ENCODE peak calls at places on chromosomes 16 and 17, in nine cellular contexts. One of them, this sample, is unnamed.

GRCh38 chr17:48576479-48577309 is 1.5 kb downstream of the HOXB4 start:
- DNase-seq in fibroblast of pulmonary artery: no peak
- DNase-seq in heart left ventricle: no peak
- DNase-seq in germinal center: no peak
- DNase-seq in AG09309: no peak
- DNase-seq in iris pigment epithelial cell: peak; percentile 27
- DNase-seq in LoVo: no peak
- DNase-seq in NCI-H1092: no peak
- DNase-seq in D721Med: no peak
- DNase-seq in this sample: peak; percentile 91

GRCh38 chr17:51630101-51630671 is 369.8 kb downstream of the UTP18 start:
- DNase-seq in heart left ventricle: no peak
- DNase-seq in LoVo: no peak
- DNase-seq in iris pigment epithelial cell: no peak
- DNase-seq in NCI-H1092: no peak
- DNase-seq in germinal center: no peak
- DNase-seq in fibroblast of pulmonary artery: no peak
- DNase-seq in AG09309: no peak
- DNase-seq in D721Med: no peak
- DNase-seq in this sample: no peak

GRCh38 chr16:25065899-25066298 is 45.6 kb upstream of the LCMT1 start:
- DNase-seq in NCI-H1092: no peak
- DNase-seq in D721Med: no peak
- DNase-seq in heart left ventricle: no peak
- DNase-seq in iris pigment epithelial cell: no peak
- DNase-seq in LoVo: no peak
- DNase-seq in fibroblast of pulmonary artery: no peak
- DNase-seq in AG09309: no peak
- DNase-seq in germinal center: peak; percentile 76
- DNase-seq in this sample: no peak

GRCh38 chr17:63439682-63440081 is 6.4 kb downstream of the CYB561 start:
- DNase-seq in D721Med: no peak
- DNase-seq in fibroblast of pulmonary artery: peak; percentile 67
- DNase-seq in NCI-H1092: no peak
- DNase-seq in LoVo: no peak
- DNase-seq in AG09309: peak; percentile 55
- DNase-seq in iris pigment epithelial cell: peak; percentile 69
- DNase-seq in germinal center: no peak
- DNase-seq in heart left ventricle: no peak
- DNase-seq in this sample: peak; percentile 85

GRCh38 chr17:70181376-70181775 is 12.0 kb downstream of the KCNJ2 start:
- DNase-seq in iris pigment epithelial cell: no peak
- DNase-seq in AG09309: no peak
- DNase-seq in germinal center: no peak
- DNase-seq in D721Med: no peak
- DNase-seq in heart left ventricle: no peak
- DNase-seq in NCI-H1092: no peak
- DNase-seq in LoVo: no peak
- DNase-seq in fibroblast of pulmonary artery: no peak
- DNase-seq in this sample: peak; percentile 29

GRCh38 chr16:49280022-49280741 is 1.5 kb downstream of the CBLN1 start:
- DNase-seq in heart left ventricle: no peak
- DNase-seq in iris pigment epithelial cell: no peak
- DNase-seq in AG09309: no peak
- DNase-seq in germinal center: no peak
- DNase-seq in LoVo: no peak
- DNase-seq in D721Med: no peak
- DNase-seq in fibroblast of pulmonary artery: no peak
- DNase-seq in NCI-H1092: no peak
- DNase-seq in this sample: no peak

GRCh38 chr17:45256114-45256966 is 5.6 kb downstream of the SPATA32 start:
- DNase-seq in germinal center: no peak
- DNase-seq in D721Med: no peak
- DNase-seq in heart left ventricle: no peak
- DNase-seq in fibroblast of pulmonary artery: no peak
- DNase-seq in iris pigment epithelial cell: no peak
- DNase-seq in AG09309: no peak
- DNase-seq in NCI-H1092: no peak
- DNase-seq in LoVo: peak; percentile 18
- DNase-seq in this sample: no peak

GRCh38 chr16:9102943-9103342 is 11.5 kb downstream of the HAPSTR1 start:
- DNase-seq in germinal center: no peak
- DNase-seq in fibroblast of pulmonary artery: no peak
- DNase-seq in NCI-H1092: no peak
- DNase-seq in heart left ventricle: no peak
- DNase-seq in iris pigment epithelial cell: no peak
- DNase-seq in D721Med: no peak
- DNase-seq in LoVo: no peak
- DNase-seq in AG09309: no peak
- DNase-seq in this sample: no peak

GRCh38 chr16:26645629-26646028 is 421.1 kb upstream of the C16orf82 start:
- DNase-seq in NCI-H1092: no peak
- DNase-seq in fibroblast of pulmonary artery: no peak
- DNase-seq in AG09309: no peak
- DNase-seq in germinal center: no peak
- DNase-seq in heart left ventricle: no peak
- DNase-seq in LoVo: no peak
- DNase-seq in iris pigment epithelial cell: no peak
- DNase-seq in D721Med: no peak
- DNase-seq in this sample: peak; percentile 4

GRCh38 chr17:74094651-74095050 is 108.8 kb upstream of the RPL38 start:
- DNase-seq in AG09309: no peak
- DNase-seq in heart left ventricle: no peak
- DNase-seq in germinal center: no peak
- DNase-seq in D721Med: no peak
- DNase-seq in LoVo: no peak
- DNase-seq in NCI-H1092: no peak
- DNase-seq in iris pigment epithelial cell: no peak
- DNase-seq in fibroblast of pulmonary artery: no peak
- DNase-seq in this sample: no peak

GRCh38 chr17:36850794-36851193 is 86.5 kb upstream of the LHX1 start:
- DNase-seq in LoVo: no peak
- DNase-seq in fibroblast of pulmonary artery: peak; percentile 74
- DNase-seq in AG09309: no peak
- DNase-seq in NCI-H1092: no peak
- DNase-seq in germinal center: no peak
- DNase-seq in heart left ventricle: no peak
- DNase-seq in iris pigment epithelial cell: peak; percentile 78
- DNase-seq in D721Med: no peak
- DNase-seq in this sample: peak; percentile 92

GRCh38 chr16:12340151-12340733 is 363.7 kb downstream of the SNX29 start:
- DNase-seq in D721Med: no peak
- DNase-seq in iris pigment epithelial cell: peak; percentile 53
- DNase-seq in germinal center: peak; percentile 30
- DNase-seq in LoVo: peak; percentile 14
- DNase-seq in NCI-H1092: no peak
- DNase-seq in AG09309: no peak
- DNase-seq in heart left ventricle: no peak
- DNase-seq in fibroblast of pulmonary artery: peak; percentile 37
- DNase-seq in this sample: peak; percentile 83

GRCh38 chr17:41917192-41917591 is 1.6 kb downstream of the ACLY start:
- DNase-seq in LoVo: no peak
- DNase-seq in NCI-H1092: no peak
- DNase-seq in iris pigment epithelial cell: peak; percentile 60
- DNase-seq in germinal center: no peak
- DNase-seq in D721Med: no peak
- DNase-seq in AG09309: peak; percentile 42
- DNase-seq in heart left ventricle: no peak
- DNase-seq in fibroblast of pulmonary artery: peak; percentile 64
- DNase-seq in this sample: peak; percentile 53

GRCh38 chr17:77325826-77326581 is 185.2 kb downstream of the SEC14L1 start:
- DNase-seq in AG09309: no peak
- DNase-seq in D721Med: no peak
- DNase-seq in germinal center: no peak
- DNase-seq in fibroblast of pulmonary artery: no peak
- DNase-seq in iris pigment epithelial cell: no peak
- DNase-seq in NCI-H1092: no peak
- DNase-seq in LoVo: no peak
- DNase-seq in heart left ventricle: peak; percentile 24
- DNase-seq in this sample: peak; percentile 47

GRCh38 chr17:40363480-40363838 is 1.1 kb downstream of the GJD3 start:
- DNase-seq in AG09309: no peak
- DNase-seq in NCI-H1092: no peak
- DNase-seq in D721Med: no peak
- DNase-seq in germinal center: no peak
- DNase-seq in iris pigment epithelial cell: no peak
- DNase-seq in heart left ventricle: peak; percentile 57
- DNase-seq in LoVo: no peak
- DNase-seq in fibroblast of pulmonary artery: no peak
- DNase-seq in this sample: no peak

GRCh38 chr17:35433075-35433894 is 985 bp upstream of the SLFN12 start:
- DNase-seq in NCI-H1092: no peak
- DNase-seq in fibroblast of pulmonary artery: peak; percentile 99
- DNase-seq in iris pigment epithelial cell: peak; percentile 100
- DNase-seq in AG09309: peak; percentile 98
- DNase-seq in D721Med: no peak
- DNase-seq in LoVo: peak; percentile 88
- DNase-seq in heart left ventricle: peak; percentile 81
- DNase-seq in germinal center: peak; percentile 10
- DNase-seq in this sample: peak; percentile 100

GRCh38 chr16:89033796-89034572 is 57.0 kb upstream of the CBFA2T3 start:
- DNase-seq in D721Med: no peak
- DNase-seq in iris pigment epithelial cell: no peak
- DNase-seq in fibroblast of pulmonary artery: no peak
- DNase-seq in germinal center: no peak
- DNase-seq in AG09309: no peak
- DNase-seq in LoVo: no peak
- DNase-seq in NCI-H1092: no peak
- DNase-seq in heart left ventricle: no peak
- DNase-seq in this sample: no peak

GRCh38 chr17:81200695-81201580 is 21.8 kb downstream of the CEP131 start:
- DNase-seq in D721Med: no peak
- DNase-seq in AG09309: peak; percentile 49
- DNase-seq in germinal center: peak; percentile 55
- DNase-seq in fibroblast of pulmonary artery: peak; percentile 81
- DNase-seq in heart left ventricle: peak; percentile 46
- DNase-seq in NCI-H1092: no peak
- DNase-seq in iris pigment epithelial cell: peak; percentile 77
- DNase-seq in LoVo: peak; percentile 32
- DNase-seq in this sample: peak; percentile 50

GRCh38 chr16:85374571-85374872 is 238.6 kb upstream of the GSE1 start:
- DNase-seq in fibroblast of pulmonary artery: no peak
- DNase-seq in D721Med: no peak
- DNase-seq in heart left ventricle: no peak
- DNase-seq in NCI-H1092: no peak
- DNase-seq in germinal center: no peak
- DNase-seq in iris pigment epithelial cell: no peak
- DNase-seq in LoVo: no peak
- DNase-seq in AG09309: no peak
- DNase-seq in this sample: no peak

GRCh38 chr17:66200685-66201092 is 8.8 kb upstream of the CEP112 start:
- DNase-seq in D721Med: no peak
- DNase-seq in germinal center: peak; percentile 46
- DNase-seq in AG09309: peak; percentile 52
- DNase-seq in NCI-H1092: peak; percentile 20
- DNase-seq in iris pigment epithelial cell: peak; percentile 81
- DNase-seq in heart left ventricle: no peak
- DNase-seq in fibroblast of pulmonary artery: peak; percentile 87
- DNase-seq in LoVo: no peak
- DNase-seq in this sample: peak; percentile 67

GRCh38 chr16:67229906-67230808 is 3.2 kb downstream of the TMEM208 start:
- DNase-seq in germinal center: no peak
- DNase-seq in iris pigment epithelial cell: no peak
- DNase-seq in LoVo: no peak
- DNase-seq in AG09309: no peak
- DNase-seq in fibroblast of pulmonary artery: no peak
- DNase-seq in heart left ventricle: no peak
- DNase-seq in D721Med: no peak
- DNase-seq in NCI-H1092: no peak
- DNase-seq in this sample: no peak

GRCh38 chr17:63178530-63178929 is 212.5 kb downstream of the TANC2 start:
- DNase-seq in D721Med: no peak
- DNase-seq in AG09309: no peak
- DNase-seq in LoVo: no peak
- DNase-seq in heart left ventricle: no peak
- DNase-seq in fibroblast of pulmonary artery: peak; percentile 43
- DNase-seq in iris pigment epithelial cell: peak; percentile 63
- DNase-seq in germinal center: no peak
- DNase-seq in NCI-H1092: no peak
- DNase-seq in this sample: peak; percentile 57

GRCh38 chr16:57627184-57627871 is 1.1 kb upstream of the ADGRG1 start:
- DNase-seq in iris pigment epithelial cell: peak; percentile 78
- DNase-seq in germinal center: no peak
- DNase-seq in NCI-H1092: no peak
- DNase-seq in fibroblast of pulmonary artery: peak; percentile 75
- DNase-seq in LoVo: no peak
- DNase-seq in AG09309: peak; percentile 76
- DNase-seq in heart left ventricle: no peak
- DNase-seq in D721Med: no peak
- DNase-seq in this sample: peak; percentile 98

GRCh38 chr17:21353326-21354010 is 22.7 kb upstream of the KCNJ12 start:
- DNase-seq in iris pigment epithelial cell: peak; percentile 39
- DNase-seq in germinal center: no peak
- DNase-seq in LoVo: no peak
- DNase-seq in fibroblast of pulmonary artery: peak; percentile 55
- DNase-seq in D721Med: no peak
- DNase-seq in heart left ventricle: no peak
- DNase-seq in NCI-H1092: no peak
- DNase-seq in AG09309: peak; percentile 28
- DNase-seq in this sample: no peak

GRCh38 chr17:4033751-4034251 is 69.6 kb upstream of the ATP2A3 start:
- DNase-seq in heart left ventricle: no peak
- DNase-seq in D721Med: no peak
- DNase-seq in iris pigment epithelial cell: no peak
- DNase-seq in germinal center: no peak
- DNase-seq in AG09309: no peak
- DNase-seq in fibroblast of pulmonary artery: no peak
- DNase-seq in LoVo: no peak
- DNase-seq in NCI-H1092: no peak
- DNase-seq in this sample: no peak

GRCh38 chr16:84404936-84405640 is 36.8 kb downstream of the ATP2C2 start:
- DNase-seq in D721Med: no peak
- DNase-seq in AG09309: no peak
- DNase-seq in LoVo: no peak
- DNase-seq in iris pigment epithelial cell: no peak
- DNase-seq in NCI-H1092: no peak
- DNase-seq in fibroblast of pulmonary artery: no peak
- DNase-seq in heart left ventricle: no peak
- DNase-seq in germinal center: no peak
- DNase-seq in this sample: no peak

GRCh38 chr16:86089986-86090385 is 191.0 kb downstream of the IRF8 start:
- DNase-seq in AG09309: no peak
- DNase-seq in germinal center: no peak
- DNase-seq in fibroblast of pulmonary artery: no peak
- DNase-seq in heart left ventricle: no peak
- DNase-seq in D721Med: no peak
- DNase-seq in NCI-H1092: no peak
- DNase-seq in LoVo: no peak
- DNase-seq in iris pigment epithelial cell: no peak
- DNase-seq in this sample: no peak

GRCh38 chr17:3982113-3982512 is 17.9 kb upstream of the ATP2A3 start:
- DNase-seq in iris pigment epithelial cell: no peak
- DNase-seq in LoVo: no peak
- DNase-seq in NCI-H1092: no peak
- DNase-seq in fibroblast of pulmonary artery: no peak
- DNase-seq in AG09309: no peak
- DNase-seq in heart left ventricle: no peak
- DNase-seq in D721Med: no peak
- DNase-seq in germinal center: no peak
- DNase-seq in this sample: no peak

GRCh38 chr16:12160815-12161550 is 184.4 kb downstream of the SNX29 start:
- DNase-seq in fibroblast of pulmonary artery: no peak
- DNase-seq in D721Med: no peak
- DNase-seq in NCI-H1092: no peak
- DNase-seq in germinal center: no peak
- DNase-seq in LoVo: no peak
- DNase-seq in heart left ventricle: no peak
- DNase-seq in iris pigment epithelial cell: no peak
- DNase-seq in AG09309: no peak
- DNase-seq in this sample: no peak

GRCh38 chr17:80524150-80524712 is 20.4 kb upstream of the RPTOR start:
- DNase-seq in D721Med: peak; percentile 53
- DNase-seq in LoVo: no peak
- DNase-seq in iris pigment epithelial cell: no peak
- DNase-seq in fibroblast of pulmonary artery: no peak
- DNase-seq in heart left ventricle: no peak
- DNase-seq in AG09309: no peak
- DNase-seq in germinal center: no peak
- DNase-seq in NCI-H1092: no peak
- DNase-seq in this sample: no peak

This sample was measured in M059J.